ENCODE peak calls at places on chromosomes 6 and 20, in four cellular contexts. Y is GM12878, H is HepG2, B is K562. R is an unnamed sample.

GRCh38 chr20:64247970-64248841 is 7.3 kb upstream of the PCMTD2 start:
- DNase-seq in Y (no peak), H (no peak), B (peak), R (no peak)

GRCh38 chr20:8213831-8214587 is 81.9 kb downstream of the PLCB1 start:
- DNase-seq in Y (peak), H (no peak), B (no peak), R (no peak)

GRCh38 chr20:46065006-46065405 is 24.8 kb downstream of the NCOA5 start:
- DNase-seq in Y (no peak), H (no peak), B (no peak), R (no peak)

GRCh38 chr6:130824978-130825694 is 2.1 kb upstream of the SMLR1 start:
- DNase-seq in Y (no peak), H (peak), B (no peak), R (no peak)

GRCh38 chr20:59911041-59911440 is 22.4 kb downstream of the SYCP2 start:
- DNase-seq in Y (no peak), H (no peak), B (no peak), R (no peak)

GRCh38 chr20:44738779-44739477 is 6.7 kb upstream of the KCNK15 start:
- DNase-seq in Y (peak), H (peak), B (peak), R (peak)

GRCh38 chr20:20205862-20206236 is 153.5 kb downstream of the CFAP61 start:
- DNase-seq in Y (no peak), H (no peak), B (no peak), R (no peak)

GRCh38 chr6:30264731-30265130 is 51.5 kb upstream of the TRIM26 start:
- DNase-seq in Y (no peak), H (no peak), B (no peak), R (no peak)

GRCh38 chr6:36387440-36388303 is at the start of gene ETV7:
- DNase-seq in Y (no peak), H (no peak), B (no peak), R (no peak)

GRCh38 chr20:15708984-15709598 is 864.2 kb downstream of the KIF16B start:
- DNase-seq in Y (no peak), H (peak), B (peak), R (peak)

GRCh38 chr6:155693573-155694428 is 238.2 kb upstream of the NOX3 start:
- DNase-seq in Y (no peak), H (no peak), B (no peak), R (no peak)

GRCh38 chr6:56692586-56693245 is 50.0 kb upstream of the DST start:
- DNase-seq in Y (no peak), H (peak), B (no peak), R (no peak)

GRCh38 chr6:86936834-86937218 is 502 bp upstream of the HTR1E start:
- DNase-seq in Y (no peak), H (no peak), B (no peak), R (no peak)

GRCh38 chr6:148342146-148343027 is at the start of gene SASH1:
- DNase-seq in Y (peak), H (peak), B (no peak), R (peak)

GRCh38 chr6:36724514-36725385 is 27.1 kb downstream of the RAB44 start:
- DNase-seq in Y (no peak), H (peak), B (peak), R (peak)

GRCh38 chr6:109834131-109834530 is 143.0 kb downstream of the FIG4 start:
- DNase-seq in Y (no peak), H (no peak), B (no peak), R (no peak)

GRCh38 chr6:101845172-101845571 is 451.7 kb downstream of the GRIK2 start:
- DNase-seq in Y (no peak), H (no peak), B (no peak), R (no peak)

GRCh38 chr6:80314531-80314930 is 208.1 kb downstream of the BCKDHB start:
- DNase-seq in Y (no peak), H (no peak), B (no peak), R (no peak)

GRCh38 chr6:131362070-131362469 is 211.0 kb upstream of the ARG1 start:
- DNase-seq in Y (no peak), H (no peak), B (no peak), R (peak)

DNA sequence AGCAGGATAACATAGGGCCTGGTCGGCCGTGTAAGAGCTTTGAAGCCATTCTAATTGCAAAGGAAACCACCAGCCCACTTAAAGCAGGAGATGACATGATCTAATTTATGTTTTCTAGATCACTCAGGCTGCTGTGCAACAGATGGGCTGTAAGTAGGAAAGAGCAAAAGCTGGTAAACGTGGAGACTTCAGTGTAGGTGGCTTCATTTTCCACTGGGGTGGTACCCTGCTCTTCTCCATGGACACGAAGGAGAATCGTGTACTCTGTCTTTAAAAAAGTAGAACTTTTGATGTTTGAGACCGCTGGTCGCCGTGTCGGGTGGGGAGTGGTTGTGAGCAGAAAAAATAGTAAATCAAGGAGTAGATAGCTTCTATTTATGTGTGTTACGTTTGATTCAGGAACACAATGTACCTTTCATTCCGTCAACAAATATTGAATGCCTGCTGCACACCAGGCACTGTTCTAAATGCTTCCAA is 6.4 kb downstream of the CASS4 start:
- DNase-seq in Y (no peak), H (no peak), B (peak), R (no peak)
- TF ChIP-seq JUNB in Y (no peak), H (no peak), B (no peak), R (no peak)

GRCh38 chr6:156840606-156841005 is 63.4 kb downstream of the ARID1B start:
- DNase-seq in Y (no peak), H (no peak), B (no peak), R (no peak)
- TF ChIP-seq USF2 in Y (no peak), H (no peak), B (no peak), R (no peak)

GRCh38 chr20:11672959-11673358 is 244.7 kb upstream of the BTBD3 start:
- DNase-seq in Y (no peak), H (no peak), B (no peak), R (no peak)

GRCh38 chr20:11676618-11677289 is 240.9 kb upstream of the BTBD3 start:
- DNase-seq in Y (no peak), H (peak), B (peak), R (peak)

GRCh38 chr20:11671015-11671511 is 246.6 kb upstream of the BTBD3 start:
- DNase-seq in Y (no peak), H (no peak), B (no peak), R (no peak)

GRCh38 chr20:11677445-11678235 is 240.1 kb upstream of the BTBD3 start:
- DNase-seq in Y (no peak), H (no peak), B (no peak), R (no peak)

GRCh38 chr20:11675920-11676617 is 241.6 kb upstream of the BTBD3 start:
- DNase-seq in Y (no peak), H (no peak), B (no peak), R (no peak)
- TF ChIP-seq REST in Y (no peak), H (no peak), B (no peak), R (no peak)

GRCh38 chr6:85771455-85771854 is 128.8 kb upstream of the SYNCRIP start:
- DNase-seq in Y (no peak), H (no peak), B (no peak), R (no peak)
- TF ChIP-seq JUNB in Y (no peak), H (no peak), B (no peak), R (no peak)

GRCh38 chr6:26205161-26205624 is 118.0 kb downstream of the HFE start:
- DNase-seq in Y (no peak), H (peak), B (peak), R (peak)

GRCh38 chr6:26207248-26207801 is 120.1 kb downstream of the HFE start:
- DNase-seq in Y (no peak), H (no peak), B (peak), R (no peak)

GRCh38 chr6:26202811-26203583 is 115.8 kb downstream of the HFE start:
- DNase-seq in Y (no peak), H (no peak), B (peak), R (no peak)

GRCh38 chr6:26204332-26205160 is 117.3 kb downstream of the HFE start:
- DNase-seq in Y (peak), H (peak), B (peak), R (peak)

DNA sequence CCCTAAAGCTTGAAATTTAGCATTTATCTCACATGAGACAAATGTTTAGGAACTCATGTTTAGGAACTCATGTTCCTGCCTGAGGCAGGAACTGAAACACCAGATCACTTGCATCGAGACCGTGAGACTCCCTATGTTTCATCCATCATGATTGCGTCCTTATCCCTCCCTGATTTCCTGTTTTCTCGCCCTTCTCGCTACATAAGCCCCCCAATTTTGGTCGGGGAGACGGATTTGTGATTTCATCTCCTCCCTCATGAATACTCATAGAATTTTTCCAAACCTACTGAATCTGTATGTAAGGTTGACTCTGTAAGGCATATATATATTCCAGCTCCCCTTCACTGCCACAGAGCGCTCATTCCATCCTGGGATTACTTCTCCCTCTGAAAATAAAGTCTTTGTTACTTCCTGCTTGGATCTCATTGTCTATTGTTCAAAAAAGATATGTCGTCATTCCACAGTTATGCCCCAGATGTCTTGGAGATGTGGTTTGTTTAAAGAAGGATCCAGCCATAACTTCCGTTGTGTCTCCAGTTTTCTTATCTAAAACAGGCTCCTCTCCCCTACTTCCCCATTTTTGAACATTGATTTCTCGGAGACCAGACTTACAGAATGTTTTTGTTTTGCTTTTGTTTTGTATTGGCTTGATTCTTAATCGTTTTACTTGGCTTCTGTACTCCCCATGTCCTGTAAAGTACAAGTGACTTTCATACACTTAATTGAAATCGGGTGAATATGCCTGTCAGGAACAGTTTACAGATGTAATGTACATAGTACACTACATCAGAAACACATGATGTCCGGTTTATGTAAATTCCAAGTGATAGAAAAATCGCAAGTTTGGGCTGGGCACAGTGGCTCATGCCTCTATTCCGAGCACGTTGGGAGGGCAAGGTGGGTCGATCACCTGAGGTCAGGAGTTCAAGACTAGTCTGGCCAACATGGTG is 118.7 kb downstream of the HFE start:
- DNase-seq in Y (no peak), H (peak), B (peak), R (peak)
- TF ChIP-seq USF2 in Y (no peak), H (no peak), B (no peak), R (no peak)

GRCh38 chr6:166297606-166298005 is 10.6 kb downstream of the PRR18 start:
- DNase-seq in Y (no peak), H (no peak), B (no peak), R (no peak)

GRCh38 chr6:166300357-166300987 is 7.7 kb downstream of the PRR18 start:
- DNase-seq in Y (no peak), H (no peak), B (no peak), R (no peak)

GRCh38 chr6:166304106-166304505 is 4.1 kb downstream of the PRR18 start:
- DNase-seq in Y (no peak), H (no peak), B (no peak), R (no peak)

GRCh38 chr6:166305562-166306117 is 2.6 kb downstream of the PRR18 start:
- DNase-seq in Y (no peak), H (no peak), B (no peak), R (no peak)

DNA sequence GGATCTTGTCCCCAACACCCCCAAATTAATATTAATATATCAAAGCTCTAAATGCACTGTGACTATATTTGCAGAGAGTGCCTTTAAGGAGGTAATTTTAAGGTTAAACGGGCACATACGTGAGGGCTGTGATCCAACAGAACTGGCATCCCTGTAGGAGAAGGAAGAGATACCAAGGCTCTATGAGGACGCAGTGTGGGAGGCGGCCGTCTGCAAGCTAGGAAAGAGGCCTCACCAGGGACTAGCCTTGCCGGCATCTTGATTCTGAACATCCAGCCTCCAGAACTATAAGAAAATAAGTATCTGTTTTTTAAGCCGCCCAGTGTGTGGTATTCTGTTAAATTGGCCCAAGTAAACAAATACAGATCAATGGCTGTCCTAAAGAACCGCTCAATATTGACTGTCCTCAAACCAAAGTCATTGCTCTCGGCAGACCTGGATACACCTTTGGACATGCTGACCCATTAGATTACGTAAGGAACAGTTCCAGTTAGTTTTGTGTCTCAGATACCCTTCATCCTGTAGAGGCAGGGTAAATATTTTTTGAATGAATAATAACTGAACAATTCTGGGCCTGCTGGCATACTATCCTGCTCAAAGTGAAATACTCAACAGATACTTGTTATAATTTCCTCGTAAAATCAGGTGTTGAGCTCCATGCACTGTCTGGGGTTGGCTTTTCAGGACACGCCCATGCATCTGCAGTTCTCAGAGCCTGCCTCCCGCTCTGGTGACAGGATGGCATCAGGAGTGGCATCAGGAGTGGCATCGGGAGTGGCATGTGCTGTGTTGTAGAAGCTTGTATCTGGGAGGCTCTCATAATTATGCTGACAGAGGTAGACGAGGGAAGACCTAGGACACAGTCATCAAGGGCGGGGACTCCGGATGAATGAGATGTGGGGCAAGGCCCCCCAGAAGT is 6.3 kb downstream of the PRR18 start:
- DNase-seq in Y (no peak), H (peak), B (no peak), R (no peak)
- TF ChIP-seq REST in Y (no peak), H (no peak), B (no peak), R (no peak)

GRCh38 chr20:1827510-1827973 is 67.7 kb upstream of the SIRPA start:
- DNase-seq in Y (no peak), H (no peak), B (no peak), R (no peak)

GRCh38 chr20:1829531-1829930 is 65.7 kb upstream of the SIRPA start:
- DNase-seq in Y (no peak), H (no peak), B (no peak), R (no peak)

GRCh38 chr20:1828786-1829131 is 66.4 kb upstream of the SIRPA start:
- DNase-seq in Y (no peak), H (no peak), B (no peak), R (no peak)

GRCh38 chr20:1830240-1830639 is 65.0 kb upstream of the SIRPA start:
- DNase-seq in Y (no peak), H (no peak), B (no peak), R (peak)

GRCh38 chr20:1827974-1828785 is 67.0 kb upstream of the SIRPA start:
- DNase-seq in Y (no peak), H (peak), B (no peak), R (peak)
- TF ChIP-seq JUNB in Y (no peak), H (no peak), B (no peak), R (no peak)

DNA sequence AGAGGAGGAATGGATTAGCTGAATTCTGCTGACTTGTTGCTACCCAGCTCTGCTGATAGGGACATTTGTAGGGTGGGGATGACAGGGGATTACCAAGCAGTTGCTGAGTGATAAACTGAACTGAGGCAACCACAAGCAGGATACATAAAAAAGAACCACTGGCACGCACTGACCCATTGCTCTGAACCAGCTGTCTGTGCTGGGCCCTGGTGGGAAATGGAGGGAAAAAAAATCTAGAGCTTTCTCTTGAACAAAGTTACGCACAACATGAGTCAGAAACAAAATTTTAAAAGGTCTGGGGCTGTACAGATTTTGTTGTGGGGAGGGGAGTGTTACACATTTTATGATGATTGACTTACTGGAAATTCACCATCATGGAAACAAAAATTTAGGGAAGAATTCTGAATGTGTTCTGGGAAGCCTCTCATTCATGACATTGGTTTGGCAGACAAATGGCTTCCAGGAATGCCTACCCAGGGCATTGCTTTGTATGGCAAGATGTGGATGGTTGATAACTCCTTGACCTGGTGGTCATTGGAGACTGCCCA is 37.7 kb downstream of the FOXO3 start:
- DNase-seq in Y (peak), H (no peak), B (peak), R (no peak)
- TF ChIP-seq USF2 in Y (no peak), H (no peak), B (no peak), R (no peak)

DNA sequence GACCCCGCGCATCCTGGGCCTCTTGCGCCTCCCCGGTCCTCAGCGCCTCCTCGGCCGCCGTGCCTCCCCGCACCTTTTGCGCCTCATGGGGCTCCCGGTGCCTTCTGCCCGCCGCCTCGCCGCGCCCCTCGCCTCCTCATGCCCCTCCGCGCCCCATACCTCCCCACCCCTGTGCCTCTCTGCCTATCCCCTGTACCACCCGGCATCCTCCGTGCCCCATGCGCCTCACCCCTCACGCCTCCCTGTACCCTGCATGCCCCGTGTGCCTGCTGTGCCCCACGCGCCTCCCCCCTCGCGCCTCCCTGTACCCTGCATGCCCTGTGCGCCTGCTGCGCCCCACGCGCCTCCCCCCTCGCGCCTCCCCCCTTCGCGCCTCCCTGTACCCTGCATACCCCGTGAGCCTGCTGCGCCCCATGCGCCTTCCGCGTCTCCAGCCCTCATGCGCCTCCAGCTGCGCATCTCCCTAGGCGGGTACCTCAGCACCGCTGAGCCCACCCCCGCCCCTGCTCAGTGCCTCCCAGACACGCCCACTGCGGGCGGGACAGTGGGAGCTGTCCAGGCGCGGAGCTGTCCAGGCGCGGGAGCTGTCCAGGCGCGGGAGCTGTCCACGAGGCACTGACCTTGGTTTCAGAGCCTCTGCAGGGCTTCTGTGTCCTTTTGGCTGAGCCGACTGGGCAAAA is 37.1 kb downstream of the IGF2R start:
- DNase-seq in Y (no peak), H (no peak), B (no peak), R (no peak)
- TF ChIP-seq REST in Y (peak), H (peak), B (no peak), R (no peak)

DNA sequence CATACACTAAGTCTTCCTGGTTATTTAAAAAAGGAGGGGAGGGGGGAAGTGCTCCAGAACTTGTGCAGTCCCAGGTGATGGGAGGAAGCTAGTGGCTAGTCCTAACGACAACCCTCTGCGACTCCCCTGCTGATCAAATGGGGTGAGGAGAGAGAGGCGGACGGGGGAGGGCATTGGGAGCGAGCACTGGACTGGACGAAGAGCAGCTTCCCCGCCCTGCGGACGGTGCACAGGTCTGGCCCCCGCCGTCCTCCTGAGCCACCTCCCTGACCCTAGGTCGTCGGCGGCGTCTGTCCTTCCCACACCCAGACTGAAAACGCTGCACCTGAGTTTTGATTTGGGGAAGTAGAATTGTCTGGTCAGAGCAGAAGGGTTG is 2.2 kb upstream of the OLIG3 start:
- DNase-seq in Y (no peak), H (no peak), B (no peak), R (no peak)
- TF ChIP-seq JUNB in Y (no peak), H (no peak), B (no peak), R (no peak)

R was measured in A549.